ENCODE peak calls at places on chromosomes 7 and 10, in ten cellular contexts. One of them, this sample, is unnamed.

GRCh38 chr7:25940086-25940906 is 211.7 kb upstream of the NFE2L3 start:
- DNase-seq in cardiac muscle cell: no peak
- DNase-seq in Panc1: no peak
- DNase-seq in lower lobe of right lung: no peak
- DNase-seq in GM12878: no peak
- DNase-seq in astrocyte: no peak
- DNase-seq in left ventricle myocardium inferior: no peak
- DNase-seq in endothelial cell of umbilical vein: no peak
- DNase-seq in HCT116: no peak
- DNase-seq in PC-3: no peak
- DNase-seq in this sample: no peak

GRCh38 chr7:96547371-96547811 is 162.3 kb downstream of the SEM1 start:
- DNase-seq in cardiac muscle cell: no peak
- DNase-seq in Panc1: no peak
- DNase-seq in lower lobe of right lung: no peak
- DNase-seq in GM12878: no peak
- DNase-seq in astrocyte: no peak
- DNase-seq in left ventricle myocardium inferior: no peak
- DNase-seq in endothelial cell of umbilical vein: no peak
- DNase-seq in HCT116: no peak
- DNase-seq in PC-3: peak; percentile 73
- DNase-seq in this sample: no peak

GRCh38 chr10:94016727-94017714 is 23.3 kb downstream of the PLCE1 start:
- DNase-seq in cardiac muscle cell: no peak
- DNase-seq in Panc1: no peak
- DNase-seq in lower lobe of right lung: no peak
- DNase-seq in GM12878: no peak
- DNase-seq in astrocyte: peak; percentile 56
- DNase-seq in left ventricle myocardium inferior: no peak
- DNase-seq in endothelial cell of umbilical vein: no peak
- DNase-seq in HCT116: no peak
- DNase-seq in PC-3: no peak
- DNase-seq in this sample: peak; percentile 24

GRCh38 chr7:33261585-33261984 is 132.2 kb downstream of the BBS9 start:
- DNase-seq in cardiac muscle cell: no peak
- DNase-seq in Panc1: no peak
- DNase-seq in lower lobe of right lung: no peak
- DNase-seq in GM12878: peak; percentile 5
- DNase-seq in astrocyte: peak; percentile 77
- DNase-seq in left ventricle myocardium inferior: no peak
- DNase-seq in endothelial cell of umbilical vein: no peak
- DNase-seq in HCT116: no peak
- DNase-seq in PC-3: no peak
- DNase-seq in this sample: no peak

GRCh38 chr10:30502266-30503058 is 68.5 kb downstream of the MAP3K8 start:
- DNase-seq in cardiac muscle cell: peak; percentile 62
- DNase-seq in Panc1: no peak
- DNase-seq in lower lobe of right lung: no peak
- DNase-seq in GM12878: no peak
- DNase-seq in astrocyte: peak; percentile 21
- DNase-seq in left ventricle myocardium inferior: no peak
- DNase-seq in endothelial cell of umbilical vein: no peak
- DNase-seq in HCT116: no peak
- DNase-seq in PC-3: peak; percentile 43
- DNase-seq in this sample: no peak

GRCh38 chr10:88232029-88232895 is 350.9 kb downstream of the RNLS start:
- DNase-seq in cardiac muscle cell: peak; percentile 94
- DNase-seq in Panc1: no peak
- DNase-seq in lower lobe of right lung: peak; percentile 78
- DNase-seq in GM12878: no peak
- DNase-seq in astrocyte: peak; percentile 48
- DNase-seq in left ventricle myocardium inferior: peak; percentile 89
- DNase-seq in endothelial cell of umbilical vein: no peak
- DNase-seq in HCT116: no peak
- DNase-seq in PC-3: no peak
- DNase-seq in this sample: peak; percentile 77

GRCh38 chr10:28839600-28840007 is 162.3 kb downstream of the BAMBI start:
- DNase-seq in cardiac muscle cell: peak; percentile 88
- DNase-seq in Panc1: no peak
- DNase-seq in lower lobe of right lung: no peak
- DNase-seq in GM12878: no peak
- DNase-seq in astrocyte: peak; percentile 80
- DNase-seq in left ventricle myocardium inferior: peak; percentile 17
- DNase-seq in endothelial cell of umbilical vein: peak; percentile 60
- DNase-seq in HCT116: peak; percentile 45
- DNase-seq in PC-3: no peak
- DNase-seq in this sample: peak; percentile 77

GRCh38 chr10:14468022-14468421 is 137.3 kb upstream of the FRMD4A start:
- DNase-seq in cardiac muscle cell: no peak
- DNase-seq in Panc1: no peak
- DNase-seq in lower lobe of right lung: no peak
- DNase-seq in GM12878: no peak
- DNase-seq in astrocyte: peak; percentile 82
- DNase-seq in left ventricle myocardium inferior: no peak
- DNase-seq in endothelial cell of umbilical vein: no peak
- DNase-seq in HCT116: no peak
- DNase-seq in PC-3: no peak
- DNase-seq in this sample: no peak

DNA sequence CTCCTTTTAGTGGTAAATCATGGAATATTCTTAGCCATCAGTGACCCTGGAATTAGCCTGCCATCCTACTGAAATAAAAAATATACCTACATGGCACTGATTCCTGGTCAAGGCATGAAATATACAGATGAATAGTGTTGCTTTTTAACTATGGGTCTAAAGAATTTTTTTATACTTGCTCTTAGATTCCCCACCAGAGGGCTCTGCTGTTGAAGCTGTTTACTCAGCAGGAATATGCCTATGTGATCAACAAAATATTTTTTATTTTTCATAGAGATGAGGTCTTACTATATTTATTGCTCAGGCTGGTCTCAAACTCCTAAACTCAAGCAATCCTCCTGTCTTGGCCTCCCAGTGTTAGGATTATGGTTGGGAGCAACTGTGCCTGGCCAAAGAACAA is 13.5 kb downstream of the ZC3HC1 start:
- DNase-seq in cardiac muscle cell: peak; percentile 27
- DNase-seq in Panc1: no peak
- DNase-seq in lower lobe of right lung: no peak
- DNase-seq in GM12878: no peak
- DNase-seq in astrocyte: no peak
- DNase-seq in left ventricle myocardium inferior: no peak
- DNase-seq in endothelial cell of umbilical vein: no peak
- DNase-seq in HCT116: no peak
- DNase-seq in PC-3: peak; percentile 26
- DNase-seq in this sample: no peak
- TF ChIP-seq CTCF in cardiac muscle cell: peak; percentile 44
- TF ChIP-seq CTCF in Panc1: no peak
- TF ChIP-seq CTCF in lower lobe of right lung: no peak
- TF ChIP-seq CTCF in GM12878: no peak
- TF ChIP-seq CTCF in astrocyte: peak; percentile 36
- TF ChIP-seq CTCF in left ventricle myocardium inferior: peak; percentile 21
- TF ChIP-seq CTCF in endothelial cell of umbilical vein: peak; percentile 28
- TF ChIP-seq CTCF in HCT116: peak; percentile 51
- TF ChIP-seq CTCF in PC-3: peak; percentile 60
- TF ChIP-seq CTCF in this sample: no peak

GRCh38 chr7:100152404-100152803 is 3.7 kb downstream of the LAMTOR4 start:
- DNase-seq in cardiac muscle cell: no peak
- DNase-seq in Panc1: no peak
- DNase-seq in lower lobe of right lung: no peak
- DNase-seq in GM12878: no peak
- DNase-seq in astrocyte: no peak
- DNase-seq in left ventricle myocardium inferior: no peak
- DNase-seq in endothelial cell of umbilical vein: no peak
- DNase-seq in HCT116: no peak
- DNase-seq in PC-3: no peak
- DNase-seq in this sample: no peak

GRCh38 chr7:100153713-100154519 is 4.6 kb downstream of the TRAPPC14 start:
- DNase-seq in cardiac muscle cell: no peak
- DNase-seq in Panc1: no peak
- DNase-seq in lower lobe of right lung: no peak
- DNase-seq in GM12878: no peak
- DNase-seq in astrocyte: no peak
- DNase-seq in left ventricle myocardium inferior: no peak
- DNase-seq in endothelial cell of umbilical vein: no peak
- DNase-seq in HCT116: no peak
- DNase-seq in PC-3: no peak
- DNase-seq in this sample: no peak

GRCh38 chr7:100155553-100156317 is 2.8 kb downstream of the TRAPPC14 start:
- DNase-seq in cardiac muscle cell: no peak
- DNase-seq in Panc1: no peak
- DNase-seq in lower lobe of right lung: no peak
- DNase-seq in GM12878: no peak
- DNase-seq in astrocyte: no peak
- DNase-seq in left ventricle myocardium inferior: no peak
- DNase-seq in endothelial cell of umbilical vein: no peak
- DNase-seq in HCT116: no peak
- DNase-seq in PC-3: no peak
- DNase-seq in this sample: no peak

GRCh38 chr7:100154651-100155491 is 3.7 kb downstream of the TRAPPC14 start:
- DNase-seq in cardiac muscle cell: no peak
- DNase-seq in Panc1: no peak
- DNase-seq in lower lobe of right lung: no peak
- DNase-seq in GM12878: no peak
- DNase-seq in astrocyte: no peak
- DNase-seq in left ventricle myocardium inferior: no peak
- DNase-seq in endothelial cell of umbilical vein: no peak
- DNase-seq in HCT116: no peak
- DNase-seq in PC-3: no peak
- DNase-seq in this sample: no peak

DNA sequence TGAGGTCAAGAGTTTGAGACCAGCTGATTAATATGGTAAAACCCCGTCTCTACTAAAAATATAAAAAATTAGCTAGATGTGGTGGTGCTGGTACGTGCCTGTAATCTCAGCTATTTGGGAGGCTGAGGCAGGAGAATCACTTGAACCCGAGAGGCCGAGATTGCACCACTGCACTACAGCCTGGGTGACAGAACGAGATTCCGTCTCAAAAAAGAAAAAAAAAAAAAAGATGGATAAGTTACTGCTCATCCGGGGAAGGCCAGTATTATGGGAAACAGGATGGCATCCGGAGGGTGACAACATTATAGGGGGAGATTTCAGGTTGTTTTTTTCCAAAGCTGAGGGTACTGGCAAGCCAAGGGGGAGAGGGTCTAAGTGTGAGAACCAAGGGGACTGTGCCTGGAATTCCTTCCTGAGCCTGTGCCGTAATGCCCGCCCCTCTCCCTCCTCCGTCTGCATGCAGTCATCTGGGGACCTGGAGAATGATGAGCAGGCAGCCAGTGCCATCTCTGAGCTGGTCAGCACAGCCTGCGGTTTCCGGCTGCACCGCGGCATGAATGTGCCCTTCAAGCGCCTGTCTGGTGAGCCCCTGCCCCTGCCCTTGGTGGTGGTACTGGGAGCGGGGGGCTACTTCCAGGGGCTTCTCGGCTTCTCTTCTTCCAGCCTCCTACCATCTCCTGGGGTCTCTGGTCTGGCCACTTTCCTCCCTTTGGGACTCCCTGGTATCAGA is 4.4 kb downstream of the LAMTOR4 start:
- DNase-seq in cardiac muscle cell: no peak
- DNase-seq in Panc1: no peak
- DNase-seq in lower lobe of right lung: no peak
- DNase-seq in GM12878: no peak
- DNase-seq in astrocyte: no peak
- DNase-seq in left ventricle myocardium inferior: no peak
- DNase-seq in endothelial cell of umbilical vein: no peak
- DNase-seq in HCT116: no peak
- DNase-seq in PC-3: no peak
- DNase-seq in this sample: no peak
- H3K4me1 ChIP-seq in cardiac muscle cell: peaks cover 6% of the 10 kb centered on the region
- H3K4me1 ChIP-seq in Panc1: peaks cover 49% of the 10 kb centered on the region
- H3K4me1 ChIP-seq in lower lobe of right lung: peaks cover 64% of the 10 kb centered on the region
- H3K4me1 ChIP-seq in GM12878: peaks cover 18% of the 10 kb centered on the region
- H3K4me1 ChIP-seq in astrocyte: peaks cover 10% of the 10 kb centered on the region
- H3K4me1 ChIP-seq in left ventricle myocardium inferior: peaks cover 36% of the 10 kb centered on the region
- H3K4me1 ChIP-seq in endothelial cell of umbilical vein: peaks cover 16% of the 10 kb centered on the region
- H3K4me1 ChIP-seq in HCT116: peaks cover 14% of the 10 kb centered on the region
- H3K4me1 ChIP-seq in PC-3: peaks cover 23% of the 10 kb centered on the region
- H3K4me1 ChIP-seq in this sample: peaks cover 18% of the 10 kb centered on the region

DNA sequence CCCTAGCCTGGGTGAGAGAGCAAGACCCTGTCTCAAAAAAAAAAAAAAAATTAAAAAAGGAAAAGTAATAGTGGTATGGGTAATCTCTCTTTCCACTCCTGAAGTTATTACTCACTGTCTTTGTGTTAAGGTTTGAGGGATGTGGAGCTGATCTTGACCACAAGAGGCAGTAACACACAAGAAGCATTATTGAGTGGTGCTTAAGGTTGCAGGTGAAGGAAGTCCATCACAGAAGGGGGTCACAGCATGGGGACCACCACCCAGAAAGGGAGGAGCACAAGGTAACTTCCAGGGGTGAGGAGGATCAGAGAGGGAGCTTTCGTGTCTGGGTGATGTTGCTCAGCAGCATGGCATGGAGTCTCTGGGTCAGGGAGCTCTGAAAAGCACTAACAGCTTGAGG is 100.2 kb upstream of the DNAJC1 start:
- DNase-seq in cardiac muscle cell: peak; percentile 30
- DNase-seq in Panc1: no peak
- DNase-seq in lower lobe of right lung: no peak
- DNase-seq in GM12878: no peak
- DNase-seq in astrocyte: no peak
- DNase-seq in left ventricle myocardium inferior: no peak
- DNase-seq in endothelial cell of umbilical vein: peak; percentile 11
- DNase-seq in HCT116: peak; percentile 8
- DNase-seq in PC-3: peak; percentile 25
- DNase-seq in this sample: no peak
- TF ChIP-seq CTCF in cardiac muscle cell: peak; percentile 44
- TF ChIP-seq CTCF in Panc1: peak; percentile 59
- TF ChIP-seq CTCF in lower lobe of right lung: peak; percentile 19
- TF ChIP-seq CTCF in GM12878: peak; percentile 39
- TF ChIP-seq CTCF in astrocyte: peak; percentile 7
- TF ChIP-seq CTCF in left ventricle myocardium inferior: peak; percentile 31
- TF ChIP-seq CTCF in endothelial cell of umbilical vein: peak; percentile 10
- TF ChIP-seq CTCF in HCT116: peak; percentile 61
- TF ChIP-seq CTCF in PC-3: peak; percentile 58
- TF ChIP-seq CTCF in this sample: no peak

GRCh38 chr7:74482629-74483401 is 29.1 kb downstream of the GTF2IRD1 start:
- DNase-seq in cardiac muscle cell: peak; percentile 98
- DNase-seq in Panc1: peak; percentile 42
- DNase-seq in lower lobe of right lung: no peak
- DNase-seq in GM12878: no peak
- DNase-seq in astrocyte: peak; percentile 99
- DNase-seq in left ventricle myocardium inferior: no peak
- DNase-seq in endothelial cell of umbilical vein: no peak
- DNase-seq in HCT116: peak; percentile 57
- DNase-seq in PC-3: no peak
- DNase-seq in this sample: peak; percentile 49

GRCh38 chr7:74480861-74481417 is 27.2 kb downstream of the GTF2IRD1 start:
- DNase-seq in cardiac muscle cell: peak; percentile 91
- DNase-seq in Panc1: no peak
- DNase-seq in lower lobe of right lung: peak; percentile 87
- DNase-seq in GM12878: no peak
- DNase-seq in astrocyte: peak; percentile 70
- DNase-seq in left ventricle myocardium inferior: peak; percentile 49
- DNase-seq in endothelial cell of umbilical vein: peak; percentile 66
- DNase-seq in HCT116: no peak
- DNase-seq in PC-3: no peak
- DNase-seq in this sample: peak; percentile 57

GRCh38 chr7:74485611-74486010 is 31.9 kb downstream of the GTF2IRD1 start:
- DNase-seq in cardiac muscle cell: no peak
- DNase-seq in Panc1: no peak
- DNase-seq in lower lobe of right lung: no peak
- DNase-seq in GM12878: no peak
- DNase-seq in astrocyte: no peak
- DNase-seq in left ventricle myocardium inferior: no peak
- DNase-seq in endothelial cell of umbilical vein: no peak
- DNase-seq in HCT116: no peak
- DNase-seq in PC-3: no peak
- DNase-seq in this sample: no peak

GRCh38 chr7:74481458-74482324 is 28.0 kb downstream of the GTF2IRD1 start:
- DNase-seq in cardiac muscle cell: peak; percentile 23
- DNase-seq in Panc1: no peak
- DNase-seq in lower lobe of right lung: no peak
- DNase-seq in GM12878: no peak
- DNase-seq in astrocyte: no peak
- DNase-seq in left ventricle myocardium inferior: no peak
- DNase-seq in endothelial cell of umbilical vein: peak; percentile 12
- DNase-seq in HCT116: no peak
- DNase-seq in PC-3: no peak
- DNase-seq in this sample: no peak

DNA sequence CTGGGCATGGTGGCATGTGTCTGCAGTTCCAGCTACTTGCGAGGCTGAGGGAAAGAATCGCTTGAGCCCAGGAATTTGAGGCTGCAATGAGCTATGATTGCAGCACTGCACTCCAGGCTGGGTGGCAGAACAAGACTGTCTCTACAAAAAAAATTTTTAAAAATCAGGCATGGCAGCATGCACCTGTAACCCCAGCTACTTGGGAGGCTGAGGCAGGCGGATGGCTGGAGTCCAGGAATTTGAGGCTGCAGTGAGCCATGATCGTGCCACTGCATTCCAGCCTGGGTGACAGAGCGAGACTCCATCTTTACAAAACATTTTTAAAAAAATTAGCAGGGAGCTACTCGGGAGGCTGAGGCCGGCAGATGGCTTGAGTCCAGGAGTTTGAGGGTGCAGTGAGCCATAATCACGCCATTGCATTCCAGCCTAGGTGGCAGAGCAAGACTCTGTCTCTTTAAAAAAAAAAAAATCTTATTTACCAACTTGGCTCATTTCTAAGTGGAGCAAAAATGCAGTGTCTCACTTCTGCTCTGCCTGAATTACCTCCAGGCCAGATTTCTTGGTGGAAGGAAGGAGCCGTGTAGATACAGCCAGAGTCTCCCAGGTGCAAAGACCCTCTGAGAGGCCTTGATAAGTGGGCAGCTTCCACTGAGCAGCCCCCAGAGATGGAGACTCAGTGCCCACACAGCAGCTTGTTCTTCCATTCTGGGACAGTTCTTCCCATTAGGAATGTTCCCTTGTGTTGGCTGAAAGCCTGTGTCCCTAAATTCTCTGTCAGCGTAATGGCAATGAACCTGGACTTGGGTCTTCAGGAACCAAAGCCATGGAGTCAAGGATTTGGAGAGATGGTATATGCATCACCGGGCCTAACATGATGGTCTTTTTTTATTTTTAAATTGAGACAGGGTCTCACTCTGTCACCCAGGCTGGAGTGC is 30.0 kb downstream of the GTF2IRD1 start:
- DNase-seq in cardiac muscle cell: peak; percentile 66
- DNase-seq in Panc1: no peak
- DNase-seq in lower lobe of right lung: no peak
- DNase-seq in GM12878: no peak
- DNase-seq in astrocyte: peak; percentile 78
- DNase-seq in left ventricle myocardium inferior: no peak
- DNase-seq in endothelial cell of umbilical vein: no peak
- DNase-seq in HCT116: no peak
- DNase-seq in PC-3: peak; percentile 36
- DNase-seq in this sample: no peak
- H3K4me1 ChIP-seq in cardiac muscle cell: peaks cover 46% of the 10 kb centered on the region
- H3K4me1 ChIP-seq in Panc1: peaks cover 52% of the 10 kb centered on the region
- H3K4me1 ChIP-seq in lower lobe of right lung: peaks cover 53% of the 10 kb centered on the region
- H3K4me1 ChIP-seq in GM12878: no peaks in the 10 kb centered on the region
- H3K4me1 ChIP-seq in astrocyte: peaks cover 59% of the 10 kb centered on the region
- H3K4me1 ChIP-seq in left ventricle myocardium inferior: peaks cover 57% of the 10 kb centered on the region
- H3K4me1 ChIP-seq in endothelial cell of umbilical vein: peaks cover 24% of the 10 kb centered on the region
- H3K4me1 ChIP-seq in HCT116: peaks cover 68% of the 10 kb centered on the region
- H3K4me1 ChIP-seq in PC-3: peaks cover 13% of the 10 kb centered on the region
- H3K4me1 ChIP-seq in this sample: peaks cover under 1% of the 10 kb centered on the region